ENCODE peak calls at places on chromosomes 12 and 14, in five cellular contexts. F is PC-3; P is lower lobe of right lung; T is adipocyte; V is effector memory CD4-positive, alpha-beta T cell. R is an unnamed sample.
A peak's percentile ranks its signal among the peaks of the same experiment; 100 is the strongest.

GRCh38 chr12:50764116-50764860 is 387 bp downstream of the ATF1 start:
- DNase-seq in F (no peak), V (peak; percentile 75), P (peak; percentile 69), T (peak; percentile 63), R (peak; percentile 88)

GRCh38 chr12:106581543-106582263 is 1.1 kb upstream of the RFX4 start:
- DNase-seq in P (peak; percentile 46), T (peak; percentile 43), V (no peak), F (no peak), R (no peak)

GRCh38 chr14:24339284-24340151 is at the start of gene RIPK3:
- DNase-seq in F (no peak), V (peak; percentile 50), T (no peak), P (peak; percentile 87), R (peak; percentile 87)

GRCh38 chr14:61570188-61570960 is 124.9 kb upstream of the HIF1A start:
- DNase-seq in F (peak; percentile 70), V (no peak), T (no peak), P (no peak), R (no peak)

GRCh38 chr12:33654313-33654712 is 214.7 kb upstream of the SYT10 start:
- DNase-seq in T (no peak), V (no peak), P (no peak), F (no peak), R (no peak)

GRCh38 chr14:61531741-61532505 is 163.4 kb upstream of the HIF1A start:
- DNase-seq in V (no peak), F (peak; percentile 47), T (no peak), P (no peak), R (no peak)

GRCh38 chr12:101830391-101831325 is at the start of gene GNPTAB:
- DNase-seq in P (peak; percentile 96), V (peak; percentile 94), T (peak; percentile 96), F (peak; percentile 96), R (peak; percentile 97)

GRCh38 chr14:72049462-72049861 is 117.2 kb downstream of the RGS6 start:
- DNase-seq in T (no peak), V (no peak), F (peak; percentile 4), P (no peak), R (no peak)

GRCh38 chr12:93883436-93884154 is 206.4 kb downstream of the CRADD start:
- DNase-seq in P (no peak), F (peak; percentile 19), T (peak; percentile 74), V (no peak), R (no peak)

GRCh38 chr12:50613463-50613862 is 108.7 kb downstream of the DIP2B start:
- DNase-seq in T (no peak), P (no peak), F (no peak), V (no peak), R (no peak)

GRCh38 chr12:8780389-8780788 is 42.0 kb upstream of the A2ML1 start:
- DNase-seq in F (peak; percentile 37), P (no peak), T (peak; percentile 56), V (no peak), R (no peak)

GRCh38 chr14:42138406-42138805 is 531.7 kb downstream of the LRFN5 start:
- DNase-seq in T (no peak), F (no peak), P (no peak), V (no peak), R (no peak)

GRCh38 chr14:100578552-100578951 is 8.7 kb downstream of the BEGAIN start:
- DNase-seq in V (no peak), P (no peak), F (no peak), T (no peak), R (no peak)

GRCh38 chr12:55631743-55632142 is 4.9 kb upstream of the OR10P1 start:
- DNase-seq in F (no peak), T (no peak), V (no peak), P (no peak), R (no peak)

GRCh38 chr12:52221912-52222457 is 11.1 kb upstream of the KRT7 start:
- DNase-seq in T (no peak), P (no peak), V (peak; percentile 12), F (peak; percentile 82), R (peak; percentile 79)

GRCh38 chr14:20836668-20837338 is 34.2 kb upstream of the RNASE1 start:
- DNase-seq in T (peak; percentile 10), F (peak; percentile 84), V (no peak), P (no peak), R (no peak)

GRCh38 chr12:131736807-131737484 is 26.1 kb downstream of the SFSWAP start:
- DNase-seq in V (no peak), F (peak; percentile 98), P (peak; percentile 79), T (peak; percentile 35), R (peak; percentile 81)

GRCh38 chr12:10031771-10032175 is 1.3 kb downstream of the CLEC9A start:
- DNase-seq in T (peak; percentile 5), V (no peak), F (peak; percentile 86), P (no peak), R (no peak)

GRCh38 chr12:62861157-62861535 is 73.8 kb downstream of the PPM1H start:
- DNase-seq in V (no peak), F (no peak), P (no peak), T (peak; percentile 15), R (no peak)

GRCh38 chr12:105799103-105799502 is 339.7 kb downstream of the NUAK1 start:
- DNase-seq in T (no peak), F (no peak), V (no peak), P (no peak), R (no peak)

GRCh38 chr14:106665814-106666213 is 1139.4 kb downstream of the TMEM121 start:
- DNase-seq in P (no peak), V (no peak), T (no peak), F (no peak), R (no peak)

GRCh38 chr14:103127861-103128598 is 4.8 kb downstream of the TNFAIP2 start:
- DNase-seq in F (no peak), V (no peak), P (peak; percentile 43), T (no peak), R (no peak)

DNA sequence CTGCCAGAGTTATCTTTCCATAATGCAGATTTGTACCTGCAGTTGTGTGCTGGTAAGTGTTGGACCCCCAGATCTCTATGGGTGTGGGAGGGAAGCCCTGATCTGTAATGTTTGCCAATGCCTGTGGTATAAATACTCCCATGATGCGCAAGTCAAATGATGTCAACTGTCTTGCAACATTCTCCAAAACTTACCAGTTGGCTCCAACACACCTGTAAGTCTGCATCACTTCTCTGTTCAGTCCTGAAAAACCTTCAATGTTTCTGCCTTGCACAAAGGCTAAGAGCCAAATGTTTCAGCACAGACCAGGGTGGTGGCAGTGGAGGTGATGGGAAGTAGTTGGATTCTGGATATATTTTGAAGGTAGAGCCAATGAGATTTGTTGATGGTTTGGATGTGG is 3.1 kb downstream of the OS9 start:
- DNase-seq in F (no peak), T (no peak), V (no peak), P (no peak), R (no peak)
- H3K36me3 ChIP-seq in F (peaks cover 23% of the 10 kb centered on the region), T (peaks cover 39% of the 10 kb centered on the region), V (peaks cover 36% of the 10 kb centered on the region), P (peaks cover 40% of the 10 kb centered on the region), R (peaks cover 47% of the 10 kb centered on the region)

DNA sequence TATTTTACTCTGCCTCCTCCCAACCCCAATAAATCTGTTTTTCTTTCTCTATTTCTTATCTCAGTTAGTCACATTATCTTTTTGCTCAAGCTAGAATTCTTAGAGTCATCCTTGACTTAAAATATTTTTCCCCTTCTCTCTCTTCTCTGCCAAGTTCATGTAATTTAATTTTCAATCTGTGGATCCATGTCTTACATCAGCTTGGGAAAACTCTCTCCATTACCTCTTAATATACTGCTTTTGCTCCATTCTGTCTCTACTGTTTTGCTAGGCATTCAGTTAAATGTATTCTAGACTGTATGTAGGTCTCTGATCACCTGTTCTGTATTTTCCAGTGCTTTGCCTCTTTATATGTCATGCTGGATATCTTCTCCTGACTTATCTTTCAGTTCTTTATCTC is 51.0 kb upstream of the NR1H4 start:
- DNase-seq in P (no peak), V (no peak), T (no peak), F (no peak), R (no peak)
- H3K36me3 ChIP-seq in P (no peaks in the 10 kb centered on the region), V (no peaks in the 10 kb centered on the region), T (no peaks in the 10 kb centered on the region), F (no peaks in the 10 kb centered on the region), R (no peaks in the 10 kb centered on the region)

DNA sequence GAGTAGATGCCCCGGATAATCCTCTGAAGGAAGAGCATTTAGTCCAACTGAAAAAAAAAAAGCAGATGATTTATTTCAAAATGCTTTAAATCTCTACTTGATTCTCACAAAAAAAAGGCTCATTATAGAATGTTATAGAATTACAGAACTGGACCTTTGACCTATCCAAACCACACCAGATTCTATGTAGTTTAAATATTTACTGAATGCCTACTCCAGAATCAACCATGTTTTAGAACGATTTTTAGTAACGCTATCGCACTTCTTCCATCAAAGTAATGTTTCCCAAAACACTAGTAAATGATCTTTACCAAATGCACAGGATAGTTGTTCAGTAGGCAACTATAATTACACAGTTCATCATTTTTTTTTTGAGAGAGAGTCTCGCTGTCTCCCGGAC is 2.6 kb downstream of the RPS29 start:
- DNase-seq in V (no peak), P (no peak), F (no peak), T (no peak), R (no peak)
- H3K36me3 ChIP-seq in V (peaks cover 26% of the 10 kb centered on the region), P (peaks cover 31% of the 10 kb centered on the region), F (peaks cover 35% of the 10 kb centered on the region), T (peaks cover 26% of the 10 kb centered on the region), R (peaks cover 32% of the 10 kb centered on the region)

GRCh38 chr12:81284137-81284536 is 206.3 kb downstream of the ACSS3 start:
- DNase-seq in T (peak; percentile 24), F (peak; percentile 8), P (no peak), V (no peak), R (no peak)
- H3K36me3 ChIP-seq in T (no peaks in the 10 kb centered on the region), F (no peaks in the 10 kb centered on the region), P (no peaks in the 10 kb centered on the region), V (no peaks in the 10 kb centered on the region), R (no peaks in the 10 kb centered on the region)

GRCh38 chr12:129097451-129097850 is 244.2 kb downstream of the GLT1D1 start:
- DNase-seq in T (no peak), F (no peak), V (no peak), P (no peak), R (no peak)
- H3K36me3 ChIP-seq in T (no peaks in the 10 kb centered on the region), F (no peaks in the 10 kb centered on the region), V (no peaks in the 10 kb centered on the region), P (no peaks in the 10 kb centered on the region), R (no peaks in the 10 kb centered on the region)